ENCODE peak calls at places on chromosomes 16 and 17, in nine cellular contexts. One of them, this sample, is unnamed.

GRCh38 chr17:76716146-76716833 is 5.5 kb upstream of the MXRA7 start:
- DNase-seq in tibial artery: peak; percentile 81
- DNase-seq in BJ: peak; percentile 97
- DNase-seq in left lung: no peak
- DNase-seq in HFF-Myc: peak; percentile 56
- DNase-seq in AG04450: peak; percentile 90
- DNase-seq in OCI-LY7: no peak
- DNase-seq in breast epithelium: no peak
- DNase-seq in sigmoid colon: peak; percentile 77
- DNase-seq in this sample: no peak

GRCh38 chr17:63533433-63534077 is 10.4 kb downstream of the KCNH6 start:
- DNase-seq in tibial artery: no peak
- DNase-seq in BJ: no peak
- DNase-seq in left lung: peak; percentile 59
- DNase-seq in HFF-Myc: no peak
- DNase-seq in AG04450: no peak
- DNase-seq in OCI-LY7: no peak
- DNase-seq in breast epithelium: no peak
- DNase-seq in sigmoid colon: no peak
- DNase-seq in this sample: no peak

GRCh38 chr17:14737984-14738651 is 437.2 kb downstream of the HS3ST3B1 start:
- DNase-seq in tibial artery: peak; percentile 65
- DNase-seq in BJ: peak; percentile 89
- DNase-seq in left lung: peak; percentile 88
- DNase-seq in HFF-Myc: peak; percentile 38
- DNase-seq in AG04450: peak; percentile 84
- DNase-seq in OCI-LY7: peak; percentile 44
- DNase-seq in breast epithelium: peak; percentile 72
- DNase-seq in sigmoid colon: peak; percentile 71
- DNase-seq in this sample: no peak

GRCh38 chr17:826778-827177 is 44.6 kb downstream of the MRM3 start:
- DNase-seq in tibial artery: no peak
- DNase-seq in BJ: no peak
- DNase-seq in left lung: no peak
- DNase-seq in HFF-Myc: no peak
- DNase-seq in AG04450: no peak
- DNase-seq in OCI-LY7: no peak
- DNase-seq in breast epithelium: no peak
- DNase-seq in sigmoid colon: no peak
- DNase-seq in this sample: no peak

GRCh38 chr17:28524476-28525415 is 18.6 kb downstream of the FOXN1 start:
- DNase-seq in tibial artery: no peak
- DNase-seq in BJ: peak; percentile 31
- DNase-seq in left lung: peak; percentile 80
- DNase-seq in HFF-Myc: peak; percentile 20
- DNase-seq in AG04450: peak; percentile 30
- DNase-seq in OCI-LY7: no peak
- DNase-seq in breast epithelium: peak; percentile 71
- DNase-seq in sigmoid colon: no peak
- DNase-seq in this sample: peak; percentile 83

GRCh38 chr17:21291862-21292261 is 7.4 kb downstream of the MAP2K3 start:
- DNase-seq in tibial artery: no peak
- DNase-seq in BJ: no peak
- DNase-seq in left lung: peak; percentile 82
- DNase-seq in HFF-Myc: no peak
- DNase-seq in AG04450: no peak
- DNase-seq in OCI-LY7: no peak
- DNase-seq in breast epithelium: no peak
- DNase-seq in sigmoid colon: no peak
- DNase-seq in this sample: no peak

GRCh38 chr17:81512984-81513668 is 527 bp upstream of the ACTG1 start:
- DNase-seq in tibial artery: peak; percentile 79
- DNase-seq in BJ: no peak
- DNase-seq in left lung: peak; percentile 91
- DNase-seq in HFF-Myc: no peak
- DNase-seq in AG04450: no peak
- DNase-seq in OCI-LY7: peak; percentile 84
- DNase-seq in breast epithelium: peak; percentile 73
- DNase-seq in sigmoid colon: peak; percentile 92
- DNase-seq in this sample: no peak

GRCh38 chr17:40310882-40311391 is 2.0 kb downstream of the RARA start:
- DNase-seq in tibial artery: no peak
- DNase-seq in BJ: no peak
- DNase-seq in left lung: no peak
- DNase-seq in HFF-Myc: no peak
- DNase-seq in AG04450: no peak
- DNase-seq in OCI-LY7: no peak
- DNase-seq in breast epithelium: no peak
- DNase-seq in sigmoid colon: peak; percentile 56
- DNase-seq in this sample: no peak

GRCh38 chr17:60501589-60501988 is 24.5 kb downstream of the APPBP2 start:
- DNase-seq in tibial artery: no peak
- DNase-seq in BJ: no peak
- DNase-seq in left lung: no peak
- DNase-seq in HFF-Myc: no peak
- DNase-seq in AG04450: no peak
- DNase-seq in OCI-LY7: no peak
- DNase-seq in breast epithelium: no peak
- DNase-seq in sigmoid colon: no peak
- DNase-seq in this sample: peak; percentile 66

GRCh38 chr17:6666557-6666956 is 15.0 kb downstream of the C17orf100 start:
- DNase-seq in tibial artery: no peak
- DNase-seq in BJ: no peak
- DNase-seq in left lung: no peak
- DNase-seq in HFF-Myc: no peak
- DNase-seq in AG04450: no peak
- DNase-seq in OCI-LY7: no peak
- DNase-seq in breast epithelium: no peak
- DNase-seq in sigmoid colon: no peak
- DNase-seq in this sample: no peak

GRCh38 chr16:13333336-13333735 is 431.9 kb downstream of the SHISA9 start:
- DNase-seq in tibial artery: no peak
- DNase-seq in BJ: no peak
- DNase-seq in left lung: no peak
- DNase-seq in HFF-Myc: no peak
- DNase-seq in AG04450: no peak
- DNase-seq in OCI-LY7: no peak
- DNase-seq in breast epithelium: no peak
- DNase-seq in sigmoid colon: no peak
- DNase-seq in this sample: no peak

GRCh38 chr17:63646492-63646815 is 24.2 kb downstream of the MAP3K3 start:
- DNase-seq in tibial artery: no peak
- DNase-seq in BJ: no peak
- DNase-seq in left lung: no peak
- DNase-seq in HFF-Myc: no peak
- DNase-seq in AG04450: no peak
- DNase-seq in OCI-LY7: peak; percentile 49
- DNase-seq in breast epithelium: no peak
- DNase-seq in sigmoid colon: no peak
- DNase-seq in this sample: no peak

GRCh38 chr17:76382803-76383644 is 1.4 kb upstream of the SPHK1 start:
- DNase-seq in tibial artery: no peak
- DNase-seq in BJ: no peak
- DNase-seq in left lung: peak; percentile 92
- DNase-seq in HFF-Myc: no peak
- DNase-seq in AG04450: no peak
- DNase-seq in OCI-LY7: no peak
- DNase-seq in breast epithelium: no peak
- DNase-seq in sigmoid colon: no peak
- DNase-seq in this sample: no peak

GRCh38 chr16:10892782-10893181 is 15.8 kb downstream of the CIITA start:
- DNase-seq in tibial artery: no peak
- DNase-seq in BJ: no peak
- DNase-seq in left lung: no peak
- DNase-seq in HFF-Myc: no peak
- DNase-seq in AG04450: no peak
- DNase-seq in OCI-LY7: no peak
- DNase-seq in breast epithelium: no peak
- DNase-seq in sigmoid colon: no peak
- DNase-seq in this sample: no peak

GRCh38 chr16:74999683-75000480 is 1.1 kb downstream of the ZNRF1 start:
- DNase-seq in tibial artery: peak; percentile 34
- DNase-seq in BJ: no peak
- DNase-seq in left lung: peak; percentile 84
- DNase-seq in HFF-Myc: no peak
- DNase-seq in AG04450: no peak
- DNase-seq in OCI-LY7: peak; percentile 53
- DNase-seq in breast epithelium: peak; percentile 66
- DNase-seq in sigmoid colon: peak; percentile 80
- DNase-seq in this sample: no peak

GRCh38 chr17:64728041-64728695 is 66.1 kb upstream of the SMURF2 start:
- DNase-seq in tibial artery: no peak
- DNase-seq in BJ: no peak
- DNase-seq in left lung: no peak
- DNase-seq in HFF-Myc: no peak
- DNase-seq in AG04450: no peak
- DNase-seq in OCI-LY7: no peak
- DNase-seq in breast epithelium: no peak
- DNase-seq in sigmoid colon: no peak
- DNase-seq in this sample: no peak

GRCh38 chr17:64736804-64737492 is 74.8 kb upstream of the SMURF2 start:
- DNase-seq in tibial artery: no peak
- DNase-seq in BJ: no peak
- DNase-seq in left lung: no peak
- DNase-seq in HFF-Myc: no peak
- DNase-seq in AG04450: peak; percentile 21
- DNase-seq in OCI-LY7: peak; percentile 38
- DNase-seq in breast epithelium: no peak
- DNase-seq in sigmoid colon: no peak
- DNase-seq in this sample: no peak

GRCh38 chr17:64732336-64733006 is 70.4 kb upstream of the SMURF2 start:
- DNase-seq in tibial artery: no peak
- DNase-seq in BJ: no peak
- DNase-seq in left lung: no peak
- DNase-seq in HFF-Myc: peak; percentile 82
- DNase-seq in AG04450: no peak
- DNase-seq in OCI-LY7: no peak
- DNase-seq in breast epithelium: no peak
- DNase-seq in sigmoid colon: no peak
- DNase-seq in this sample: no peak
- H3K4me3 ChIP-seq in tibial artery: no peak overlapping the region
- H3K4me3 ChIP-seq in BJ: no peak overlapping the region
- H3K4me3 ChIP-seq in left lung: no peak overlapping the region
- H3K4me3 ChIP-seq in HFF-Myc: no peak overlapping the region
- H3K4me3 ChIP-seq in AG04450: peak overlapping the region; percentile 10
- H3K4me3 ChIP-seq in OCI-LY7: no peak overlapping the region
- H3K4me3 ChIP-seq in breast epithelium: no peak overlapping the region
- H3K4me3 ChIP-seq in sigmoid colon: no peak overlapping the region
- H3K4me3 ChIP-seq in this sample: no peak overlapping the region

DNA sequence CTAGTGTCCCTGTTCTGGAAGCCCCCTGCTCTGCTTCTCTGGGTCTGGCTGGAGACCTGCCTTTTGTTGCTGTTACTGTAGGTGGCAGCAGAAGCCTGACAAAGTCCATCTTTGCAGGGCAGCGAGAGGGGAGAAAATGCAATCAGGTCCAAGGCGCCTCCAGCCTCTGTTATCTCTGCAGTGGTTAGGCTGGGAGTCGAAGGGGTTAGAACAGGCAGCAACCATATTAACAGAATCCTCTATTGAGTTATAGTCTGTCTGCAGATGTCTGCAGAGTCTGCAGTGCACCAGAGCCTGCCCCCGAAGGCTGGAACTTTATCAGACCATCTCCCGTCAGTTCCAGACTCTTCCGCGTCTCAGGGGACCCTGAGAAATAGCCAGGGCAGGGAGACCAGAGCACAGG is 404.9 kb upstream of the EEF2KMT start:
- DNase-seq in tibial artery: no peak
- DNase-seq in BJ: no peak
- DNase-seq in left lung: no peak
- DNase-seq in HFF-Myc: no peak
- DNase-seq in AG04450: no peak
- DNase-seq in OCI-LY7: peak; percentile 1
- DNase-seq in breast epithelium: no peak
- DNase-seq in sigmoid colon: no peak
- DNase-seq in this sample: no peak
- TF ChIP-seq CTCF in tibial artery: no peak
- TF ChIP-seq CTCF in BJ: no peak
- TF ChIP-seq CTCF in left lung: peak; percentile 11
- TF ChIP-seq CTCF in HFF-Myc: no peak
- TF ChIP-seq CTCF in AG04450: no peak
- TF ChIP-seq CTCF in OCI-LY7: peak; percentile 61
- TF ChIP-seq CTCF in breast epithelium: no peak
- TF ChIP-seq CTCF in sigmoid colon: no peak
- TF ChIP-seq CTCF in this sample: peak; percentile 62

DNA sequence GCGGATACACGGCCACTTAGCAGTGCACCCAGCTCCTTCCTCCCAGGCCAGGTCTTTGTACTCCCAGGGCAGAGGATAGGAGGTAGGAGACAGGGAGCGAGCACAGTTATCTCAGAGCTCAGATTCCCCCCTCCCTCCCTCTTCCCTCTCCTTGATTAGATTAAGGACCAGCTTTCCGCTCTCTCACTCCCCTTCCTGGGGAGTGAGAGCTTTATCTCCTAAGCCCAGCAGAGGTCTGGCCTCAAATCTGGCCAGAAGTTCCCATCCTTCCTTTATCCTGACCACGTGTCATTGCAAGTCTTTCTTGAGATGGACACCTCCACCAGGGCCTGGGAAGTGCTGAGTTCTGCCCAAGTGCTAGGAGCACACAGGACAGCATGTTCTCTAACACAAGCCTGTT is 5.1 kb downstream of the ARL4D start:
- DNase-seq in tibial artery: no peak
- DNase-seq in BJ: no peak
- DNase-seq in left lung: no peak
- DNase-seq in HFF-Myc: no peak
- DNase-seq in AG04450: no peak
- DNase-seq in OCI-LY7: no peak
- DNase-seq in breast epithelium: no peak
- DNase-seq in sigmoid colon: no peak
- DNase-seq in this sample: no peak
- H3K4me3 ChIP-seq in tibial artery: no peak overlapping the region
- H3K4me3 ChIP-seq in BJ: no peak overlapping the region
- H3K4me3 ChIP-seq in left lung: no peak overlapping the region
- H3K4me3 ChIP-seq in HFF-Myc: no peak overlapping the region
- H3K4me3 ChIP-seq in AG04450: no peak overlapping the region
- H3K4me3 ChIP-seq in OCI-LY7: no peak overlapping the region
- H3K4me3 ChIP-seq in breast epithelium: no peak overlapping the region
- H3K4me3 ChIP-seq in sigmoid colon: no peak overlapping the region
- H3K4me3 ChIP-seq in this sample: no peak overlapping the region

DNA sequence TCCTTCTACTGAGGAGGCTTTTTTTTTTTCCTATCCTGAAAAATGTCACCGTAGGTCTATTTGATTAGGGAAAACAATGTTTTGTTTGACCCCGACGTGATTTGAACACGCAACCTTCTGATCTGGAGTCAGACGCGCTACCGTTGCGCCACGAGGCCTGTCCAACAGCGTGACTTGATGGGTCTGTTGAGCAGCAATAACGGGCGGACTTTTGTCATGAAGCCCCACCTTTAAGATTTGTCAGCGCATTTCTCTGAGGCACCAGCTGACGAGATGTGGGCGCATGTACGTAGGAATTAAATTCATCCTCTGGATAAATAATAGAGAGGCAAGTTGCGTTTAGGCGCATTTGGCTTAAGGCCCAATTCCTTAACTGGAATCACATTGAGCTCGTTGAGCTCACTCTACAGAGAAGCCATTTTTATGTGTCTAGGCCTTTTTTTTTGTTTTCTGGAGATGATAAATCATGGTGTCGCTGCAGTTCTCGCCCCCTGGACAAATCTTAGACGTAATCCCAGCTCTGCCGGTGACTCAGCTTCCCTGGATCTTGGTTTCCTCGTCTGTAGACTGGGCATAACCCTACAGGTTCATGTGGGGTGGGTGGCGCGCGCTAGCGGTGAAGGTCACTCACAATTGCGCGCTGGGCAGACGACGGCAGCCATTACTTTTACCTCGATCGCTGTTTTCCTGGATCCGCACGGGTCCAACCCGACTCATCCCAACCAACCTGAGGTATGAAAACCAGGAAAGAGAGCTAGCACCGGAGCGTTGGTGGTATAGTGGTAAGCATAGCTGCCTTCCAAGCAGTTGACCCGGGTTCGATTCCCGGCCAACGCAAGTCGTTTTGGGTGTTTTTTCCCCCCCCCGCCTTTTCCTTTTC is 10.6 kb upstream of the AURKB start:
- DNase-seq in tibial artery: peak; percentile 95
- DNase-seq in BJ: peak; percentile 81
- DNase-seq in left lung: peak; percentile 89
- DNase-seq in HFF-Myc: peak; percentile 83
- DNase-seq in AG04450: peak; percentile 78
- DNase-seq in OCI-LY7: peak; percentile 84
- DNase-seq in breast epithelium: peak; percentile 94
- DNase-seq in sigmoid colon: peak; percentile 96
- DNase-seq in this sample: peak; percentile 75
- TF ChIP-seq CTCF in tibial artery: no peak
- TF ChIP-seq CTCF in BJ: no peak
- TF ChIP-seq CTCF in left lung: no peak
- TF ChIP-seq CTCF in HFF-Myc: no peak
- TF ChIP-seq CTCF in AG04450: no peak
- TF ChIP-seq CTCF in OCI-LY7: peak; percentile 26
- TF ChIP-seq CTCF in breast epithelium: no peak
- TF ChIP-seq CTCF in sigmoid colon: no peak
- TF ChIP-seq CTCF in this sample: no peak

This sample was measured in LNCaP clone FGC.